ENCODE peak calls at places on chromosomes 12 and 14, in nine cellular contexts. One of them, this sample, is unnamed.

GRCh38 chr12:63967781-63968180 is 123.3 kb downstream of the SRGAP1 start:
- DNase-seq in GM20000: no peak
- DNase-seq in hepatic stellate cell: no peak
- DNase-seq in T-cell: no peak
- DNase-seq in NCI-H1048: no peak
- DNase-seq in choroid plexus epithelial cell: no peak
- DNase-seq in dorsolateral prefrontal cortex: no peak
- DNase-seq in GM13976: no peak
- DNase-seq in lung: no peak
- DNase-seq in this sample: no peak

GRCh38 chr14:58100735-58101368 is 51.2 kb downstream of the ARMH4 start:
- DNase-seq in T-cell: no peak
- DNase-seq in NCI-H1048: no peak
- DNase-seq in GM20000: no peak
- DNase-seq in dorsolateral prefrontal cortex: no peak
- DNase-seq in hepatic stellate cell: peak
- DNase-seq in GM13976: no peak
- DNase-seq in choroid plexus epithelial cell: peak
- DNase-seq in lung: no peak
- DNase-seq in this sample: no peak

GRCh38 chr12:122958198-122958888 is 7.9 kb downstream of the ABCB9 start:
- DNase-seq in GM13976: no peak
- DNase-seq in GM20000: no peak
- DNase-seq in choroid plexus epithelial cell: no peak
- DNase-seq in lung: no peak
- DNase-seq in hepatic stellate cell: no peak
- DNase-seq in T-cell: no peak
- DNase-seq in NCI-H1048: no peak
- DNase-seq in dorsolateral prefrontal cortex: no peak
- DNase-seq in this sample: no peak

GRCh38 chr14:92496458-92496857 is 17.1 kb upstream of the RIN3 start:
- DNase-seq in hepatic stellate cell: no peak
- DNase-seq in lung: no peak
- DNase-seq in dorsolateral prefrontal cortex: no peak
- DNase-seq in T-cell: no peak
- DNase-seq in GM20000: no peak
- DNase-seq in NCI-H1048: no peak
- DNase-seq in choroid plexus epithelial cell: no peak
- DNase-seq in GM13976: no peak
- DNase-seq in this sample: no peak

GRCh38 chr14:104586832-104587620 is 7.5 kb downstream of the C14orf180 start:
- DNase-seq in choroid plexus epithelial cell: no peak
- DNase-seq in lung: no peak
- DNase-seq in GM20000: no peak
- DNase-seq in GM13976: no peak
- DNase-seq in T-cell: no peak
- DNase-seq in dorsolateral prefrontal cortex: peak
- DNase-seq in NCI-H1048: no peak
- DNase-seq in hepatic stellate cell: no peak
- DNase-seq in this sample: no peak

GRCh38 chr14:39322807-39323206 is 89.1 kb downstream of the MIA2 start:
- DNase-seq in NCI-H1048: no peak
- DNase-seq in GM13976: no peak
- DNase-seq in lung: no peak
- DNase-seq in GM20000: no peak
- DNase-seq in T-cell: no peak
- DNase-seq in choroid plexus epithelial cell: peak
- DNase-seq in hepatic stellate cell: no peak
- DNase-seq in dorsolateral prefrontal cortex: no peak
- DNase-seq in this sample: no peak

GRCh38 chr14:52080817-52081755 is 12.2 kb upstream of the NID2 start:
- DNase-seq in hepatic stellate cell: peak
- DNase-seq in T-cell: no peak
- DNase-seq in GM20000: no peak
- DNase-seq in dorsolateral prefrontal cortex: no peak
- DNase-seq in choroid plexus epithelial cell: peak
- DNase-seq in GM13976: no peak
- DNase-seq in lung: no peak
- DNase-seq in NCI-H1048: no peak
- DNase-seq in this sample: peak

GRCh38 chr12:47504775-47505446 is 200.9 kb downstream of the RPAP3 start:
- DNase-seq in T-cell: no peak
- DNase-seq in choroid plexus epithelial cell: peak
- DNase-seq in NCI-H1048: no peak
- DNase-seq in hepatic stellate cell: peak
- DNase-seq in GM13976: no peak
- DNase-seq in GM20000: no peak
- DNase-seq in lung: no peak
- DNase-seq in dorsolateral prefrontal cortex: peak
- DNase-seq in this sample: no peak

GRCh38 chr14:23066368-23066767 is 9.0 kb upstream of the CDH24 start:
- DNase-seq in dorsolateral prefrontal cortex: no peak
- DNase-seq in GM20000: no peak
- DNase-seq in lung: no peak
- DNase-seq in choroid plexus epithelial cell: no peak
- DNase-seq in hepatic stellate cell: no peak
- DNase-seq in T-cell: no peak
- DNase-seq in GM13976: peak
- DNase-seq in NCI-H1048: no peak
- DNase-seq in this sample: no peak

GRCh38 chr12:56346663-56347062 is 8.0 kb downstream of the IL23A start:
- DNase-seq in GM13976: no peak
- DNase-seq in choroid plexus epithelial cell: no peak
- DNase-seq in T-cell: no peak
- DNase-seq in lung: no peak
- DNase-seq in hepatic stellate cell: no peak
- DNase-seq in GM20000: no peak
- DNase-seq in NCI-H1048: no peak
- DNase-seq in dorsolateral prefrontal cortex: no peak
- DNase-seq in this sample: no peak

GRCh38 chr12:69330475-69331473 is 17.4 kb upstream of the LYZ start:
- DNase-seq in lung: no peak
- DNase-seq in GM13976: peak
- DNase-seq in choroid plexus epithelial cell: peak
- DNase-seq in GM20000: peak
- DNase-seq in dorsolateral prefrontal cortex: no peak
- DNase-seq in NCI-H1048: no peak
- DNase-seq in hepatic stellate cell: no peak
- DNase-seq in T-cell: peak
- DNase-seq in this sample: peak

GRCh38 chr14:79638647-79639266 is 572.5 kb downstream of the DIO2 start:
- DNase-seq in NCI-H1048: no peak
- DNase-seq in dorsolateral prefrontal cortex: peak
- DNase-seq in T-cell: no peak
- DNase-seq in choroid plexus epithelial cell: no peak
- DNase-seq in lung: no peak
- DNase-seq in hepatic stellate cell: no peak
- DNase-seq in GM20000: no peak
- DNase-seq in GM13976: no peak
- DNase-seq in this sample: no peak

GRCh38 chr14:105386581-105387529 is 11.5 kb upstream of the TEX22 start:
- DNase-seq in lung: no peak
- DNase-seq in dorsolateral prefrontal cortex: no peak
- DNase-seq in GM13976: no peak
- DNase-seq in hepatic stellate cell: no peak
- DNase-seq in GM20000: no peak
- DNase-seq in choroid plexus epithelial cell: no peak
- DNase-seq in NCI-H1048: no peak
- DNase-seq in T-cell: no peak
- DNase-seq in this sample: no peak

GRCh38 chr14:96368534-96368933 is 5.2 kb downstream of the GSKIP start:
- DNase-seq in NCI-H1048: no peak
- DNase-seq in GM20000: no peak
- DNase-seq in choroid plexus epithelial cell: peak
- DNase-seq in hepatic stellate cell: no peak
- DNase-seq in GM13976: no peak
- DNase-seq in lung: no peak
- DNase-seq in T-cell: no peak
- DNase-seq in dorsolateral prefrontal cortex: no peak
- DNase-seq in this sample: no peak

GRCh38 chr14:62957562-62957961 is 87.7 kb downstream of the KCNH5 start:
- DNase-seq in NCI-H1048: no peak
- DNase-seq in T-cell: no peak
- DNase-seq in GM13976: no peak
- DNase-seq in dorsolateral prefrontal cortex: no peak
- DNase-seq in lung: no peak
- DNase-seq in hepatic stellate cell: peak
- DNase-seq in GM20000: no peak
- DNase-seq in choroid plexus epithelial cell: peak
- DNase-seq in this sample: no peak